ENCODE peak calls at places on chromosomes 2 and 18, in nine cellular contexts. U, Y, O, N, E, J, S, B and X are unnamed samples.

GRCh38 chr18:23798824-23799223 is 109.6 kb downstream of the LAMA3 start:
- DNase-seq in B (no peak), Y (no peak), N (no peak), U (no peak), J (no peak), O (no peak), S (no peak), E (no peak), X (no peak)

GRCh38 chr18:7609617-7610016 is 42.5 kb downstream of the PTPRM start:
- DNase-seq in N (no peak), S (no peak), U (no peak), O (no peak), Y (no peak), E (no peak), B (no peak), J (no peak), X (no peak)

GRCh38 chr2:236932711-236933300 is 152.9 kb upstream of the COPS8 start:
- DNase-seq in J (no peak), E (no peak), Y (no peak), B (no peak), U (no peak), N (no peak), O (no peak), S (no peak), X (no peak)

GRCh38 chr2:39275016-39275415 is 31.2 kb upstream of the CDKL4 start:
- DNase-seq in O (no peak), N (no peak), S (no peak), E (no peak), Y (peak), B (no peak), J (no peak), U (no peak), X (no peak)

GRCh38 chr2:133502678-133503077 is 65.6 kb downstream of the NCKAP5 start:
- DNase-seq in Y (no peak), U (no peak), N (no peak), J (no peak), S (no peak), B (no peak), O (no peak), E (no peak), X (no peak)

GRCh38 chr2:207046642-207047213 is 107.4 kb downstream of the CPO start:
- DNase-seq in Y (no peak), E (no peak), U (no peak), S (no peak), B (no peak), O (no peak), N (peak), J (no peak), X (no peak)

GRCh38 chr2:118856978-118857676 is 9.7 kb upstream of the EN1 start:
- DNase-seq in B (no peak), Y (no peak), S (no peak), N (no peak), E (no peak), O (no peak), J (no peak), U (no peak), X (no peak)

GRCh38 chr18:47755102-47755456 is 175.4 kb downstream of the SMAD2 start:
- DNase-seq in O (no peak), Y (no peak), B (no peak), U (no peak), E (no peak), N (no peak), J (no peak), S (no peak), X (no peak)

GRCh38 chr2:65450810-65451209 is 18.4 kb upstream of the SPRED2 start:
- DNase-seq in Y (no peak), U (no peak), O (no peak), S (no peak), N (no peak), E (no peak), J (peak), B (no peak), X (no peak)

GRCh38 chr2:127025357-127026062 is 81.4 kb downstream of the BIN1 start:
- DNase-seq in J (peak), U (peak), B (peak), E (no peak), N (peak), S (no peak), Y (peak), O (no peak), X (peak)

GRCh38 chr2:49255325-49256023 is 101.2 kb upstream of the FSHR start:
- DNase-seq in B (no peak), U (no peak), J (no peak), E (no peak), N (peak), O (no peak), Y (no peak), S (no peak), X (no peak)

GRCh38 chr2:182504903-182505302 is 78.1 kb upstream of the PDE1A start:
- DNase-seq in Y (peak), J (no peak), S (no peak), U (no peak), E (no peak), N (no peak), B (no peak), O (no peak), X (no peak)

GRCh38 chr2:19124135-19124534 is 234.3 kb downstream of the OSR1 start:
- DNase-seq in O (no peak), E (no peak), Y (peak), B (no peak), U (no peak), S (no peak), N (no peak), J (no peak), X (peak)

GRCh38 chr2:96129528-96130120 is 8.7 kb downstream of the ASTL start:
- DNase-seq in E (no peak), B (no peak), N (no peak), Y (peak), O (no peak), J (no peak), U (no peak), S (no peak), X (no peak)

GRCh38 chr2:128311216-128311754 is 7.4 kb downstream of the HS6ST1 start:
- DNase-seq in Y (no peak), O (no peak), N (no peak), J (no peak), E (no peak), S (no peak), B (no peak), U (no peak), X (no peak)

GRCh38 chr2:203578511-203579130 is 43.5 kb upstream of the RAPH1 start:
- DNase-seq in U (no peak), O (no peak), J (no peak), N (no peak), S (no peak), Y (no peak), B (no peak), E (no peak), X (no peak)

GRCh38 chr18:61609131-61609530 is 275.9 kb downstream of the CDH20 start:
- DNase-seq in J (no peak), U (no peak), B (no peak), Y (peak), S (no peak), E (no peak), N (no peak), O (no peak), X (no peak)

GRCh38 chr18:44039826-44040225 is 640.9 kb upstream of the SETBP1 start:
- DNase-seq in E (no peak), Y (no peak), S (no peak), N (no peak), O (no peak), B (no peak), J (no peak), U (no peak), X (no peak)

GRCh38 chr2:240951045-240951594 is 45.0 kb downstream of the CROCC2 start:
- DNase-seq in N (no peak), S (no peak), O (no peak), E (no peak), U (no peak), Y (no peak), J (no peak), B (no peak), X (no peak)

GRCh38 chr2:218406949-218407703 is 7.5 kb downstream of the CTDSP1 start:
- DNase-seq in N (peak), J (peak), S (no peak), O (no peak), Y (peak), E (peak), U (no peak), B (peak), X (no peak)
- TF ChIP-seq POLR2A in N (no peak), J (peak), S (no peak), O (peak), Y (no peak), E (no peak), U (no peak), B (peak), X (no peak)

GRCh38 chr2:54330226-54331094 is 74.4 kb upstream of the TSPYL6 start:
- DNase-seq in U (peak), S (peak), B (peak), J (peak), E (peak), O (peak), Y (peak), N (peak), X (peak)
- TF ChIP-seq POLR2A in U (peak), S (no peak), B (peak), J (no peak), E (peak), O (peak), Y (peak), N (peak), X (peak)

GRCh38 chr2:218804817-218805216 is 22.9 kb downstream of the CYP27A1 start:
- DNase-seq in Y (no peak), O (no peak), U (no peak), S (no peak), N (no peak), B (no peak), E (peak), J (no peak), X (no peak)

GRCh38 chr2:218809515-218809914 is 22.1 kb downstream of the PRKAG3 start:
- DNase-seq in S (no peak), J (no peak), N (no peak), O (no peak), B (no peak), Y (no peak), E (no peak), U (no peak), X (no peak)

GRCh38 chr2:218807626-218808025 is 24.0 kb downstream of the PRKAG3 start:
- DNase-seq in Y (peak), U (no peak), B (no peak), O (no peak), J (no peak), N (no peak), S (no peak), E (peak), X (no peak)

GRCh38 chr2:218805627-218806026 is 23.7 kb downstream of the CYP27A1 start:
- DNase-seq in S (no peak), N (peak), E (peak), B (no peak), Y (peak), O (peak), U (no peak), J (no peak), X (no peak)

GRCh38 chr2:218806346-218806978 is 24.5 kb downstream of the CYP27A1 start:
- DNase-seq in U (no peak), E (peak), S (no peak), J (no peak), Y (peak), N (peak), B (peak), O (peak), X (peak)
- TF ChIP-seq POLR2A in U (no peak), E (no peak), S (no peak), J (no peak), Y (no peak), N (no peak), B (no peak), O (no peak), X (no peak)

DNA sequence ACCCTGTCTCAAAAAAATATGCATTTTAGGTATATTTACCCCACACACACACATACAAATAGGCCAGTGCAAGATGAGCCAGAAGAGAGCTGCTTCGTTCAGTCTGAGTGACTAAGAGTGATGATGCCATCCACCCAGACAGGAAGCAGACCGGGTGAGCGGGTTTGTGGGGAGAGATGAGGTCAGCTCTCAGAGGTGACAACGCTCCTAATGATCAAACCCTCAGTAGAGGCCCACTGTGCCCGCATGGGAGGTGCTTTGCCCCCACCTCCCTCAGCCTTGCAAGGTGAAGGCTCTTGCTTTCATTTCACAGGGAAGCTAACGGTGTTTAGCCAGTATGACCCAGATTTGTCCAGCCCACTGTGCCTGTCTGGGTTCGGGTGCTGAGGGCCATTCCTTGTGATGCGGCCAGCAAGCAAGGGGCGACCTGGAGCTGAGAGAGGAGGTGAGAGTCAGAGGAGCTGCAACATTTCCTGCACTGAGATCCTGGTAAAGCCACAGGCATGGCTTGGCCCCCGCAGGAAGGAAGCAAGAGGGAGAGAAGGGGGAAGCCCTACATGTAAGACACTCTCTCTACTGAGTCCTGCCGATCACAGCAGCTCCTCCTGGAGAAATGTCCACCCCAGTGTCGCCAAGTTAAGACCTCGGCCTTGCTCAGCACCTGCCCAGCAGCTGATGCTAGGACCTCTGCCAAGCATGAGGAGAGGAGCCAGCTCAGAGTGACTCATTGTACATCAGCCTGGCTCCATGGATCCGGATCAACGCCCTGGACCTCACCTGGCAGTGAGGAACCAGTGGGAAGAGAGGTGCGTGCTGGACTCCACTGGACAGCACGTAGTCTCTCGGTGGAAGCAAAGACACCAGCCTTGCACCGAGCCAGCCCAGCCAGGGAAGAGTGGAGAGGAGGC is 37.0 kb downstream of the NIFK start:
- DNase-seq in Y (peak), O (peak), S (peak), J (no peak), E (peak), B (peak), U (peak), N (peak), X (peak)
- TF ChIP-seq POLR2A in Y (no peak), O (no peak), S (peak), J (peak), E (no peak), B (no peak), U (no peak), N (no peak), X (no peak)

DNA sequence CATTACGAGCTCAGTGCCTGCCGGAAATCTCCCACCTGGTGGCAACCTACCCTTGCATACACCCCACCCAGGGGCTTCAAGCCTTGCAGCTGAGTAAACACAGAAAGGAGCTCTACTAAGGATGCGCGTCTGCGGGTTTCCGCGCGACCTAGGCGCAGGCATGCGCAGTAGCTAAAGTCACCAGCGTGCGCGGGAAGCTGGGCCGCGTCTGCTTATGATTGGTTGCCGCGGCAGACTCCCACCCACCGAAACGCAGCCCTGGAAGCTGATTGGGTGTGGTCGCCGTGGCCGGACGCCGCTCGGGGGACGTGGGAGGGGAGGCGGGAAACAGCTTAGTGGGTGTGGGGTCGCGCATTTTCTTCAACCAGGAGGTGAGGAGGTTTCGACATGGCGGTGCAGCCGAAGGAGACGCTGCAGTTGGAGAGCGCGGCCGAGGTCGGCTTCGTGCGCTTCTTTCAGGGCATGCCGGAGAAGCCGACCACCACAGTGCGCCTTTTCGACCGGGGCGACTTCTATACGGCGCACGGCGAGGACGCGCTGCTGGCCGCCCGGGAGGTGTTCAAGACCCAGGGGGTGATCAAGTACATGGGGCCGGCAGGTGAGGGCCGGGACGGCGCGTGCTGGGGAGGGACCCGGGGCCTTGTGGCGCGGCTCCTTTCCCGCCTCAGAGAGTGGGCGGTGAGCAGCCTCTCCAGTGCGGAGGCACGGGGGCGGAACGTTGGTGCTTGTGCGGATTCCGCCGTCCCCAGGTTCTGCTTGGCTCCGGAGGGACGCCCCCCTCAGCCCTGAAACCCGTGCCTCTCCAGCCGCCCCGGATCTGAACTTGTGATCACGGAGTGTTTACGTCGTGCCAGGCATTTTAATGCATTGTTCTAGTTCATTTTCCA is at the start of gene MSH2:
- DNase-seq in O (peak), S (peak), Y (peak), B (peak), E (peak), J (peak), U (peak), N (peak), X (peak)
- TF ChIP-seq POLR2A in O (peak), S (peak), Y (no peak), B (peak), E (no peak), J (peak), U (peak), N (peak), X (peak)